ENCODE peak calls at places on chromosome 22, in ten cellular contexts. R is mammary epithelial cell; I is CD8-positive, alpha-beta memory T cell; C is sigmoid colon; K is SK-N-SH; A is kidney; W is HCT116; Q is CD4-positive, alpha-beta memory T cell; D is fibroblast of lung; B is adrenal gland. Y is an unnamed sample. For H3K4me1, the result is how much of the 10 kb centered on the place peaks cover.

GRCh38 chr22:45096256-45096907 is 67.3 kb upstream of the NUP50 start:
- DNase-seq in D (peak), I (peak), C (no peak), W (peak), R (peak), A (no peak), K (peak), B (peak), Q (peak), Y (peak)

GRCh38 chr22:45629469-45630089 is 42.1 kb upstream of the ATXN10 start:
- DNase-seq in C (no peak), D (no peak), Q (no peak), W (no peak), K (peak), R (no peak), B (no peak), A (peak), I (no peak), Y (no peak)

GRCh38 chr22:34761111-34761510 is 304.8 kb upstream of the ISX start:
- DNase-seq in K (no peak), R (peak), I (no peak), C (no peak), Q (no peak), W (no peak), B (no peak), D (no peak), A (no peak), Y (no peak)

GRCh38 chr22:28570697-28571373 is 108.8 kb downstream of the TTC28 start:
- DNase-seq in C (no peak), D (peak), B (no peak), W (no peak), Q (no peak), I (no peak), R (no peak), A (no peak), K (no peak), Y (no peak)

GRCh38 chr22:47627561-47628253 is 865.3 kb downstream of the TBC1D22A start:
- DNase-seq in I (no peak), D (peak), Q (no peak), C (no peak), R (no peak), B (no peak), W (peak), K (no peak), A (no peak), Y (no peak)

GRCh38 chr22:50174382-50175190 is 4.1 kb downstream of the PANX2 start:
- DNase-seq in I (peak), C (peak), R (no peak), W (no peak), A (peak), Q (no peak), B (no peak), D (no peak), K (no peak), Y (no peak)

GRCh38 chr22:44739024-44739423 is 13.4 kb upstream of the ARHGAP8 start:
- DNase-seq in I (no peak), B (no peak), R (no peak), W (no peak), Q (no peak), D (no peak), A (no peak), K (peak), C (no peak), Y (no peak)

GRCh38 chr22:24066872-24067271 is 55.8 kb downstream of the CABIN1 start:
- DNase-seq in B (no peak), A (peak), W (no peak), R (no peak), I (no peak), K (no peak), D (no peak), Q (no peak), C (peak), Y (no peak)

GRCh38 chr22:37566903-37567798 is 6.9 kb downstream of the CDC42EP1 start:
- DNase-seq in B (peak), D (peak), R (peak), I (peak), K (peak), Q (peak), A (peak), C (peak), W (peak), Y (peak)

DNA sequence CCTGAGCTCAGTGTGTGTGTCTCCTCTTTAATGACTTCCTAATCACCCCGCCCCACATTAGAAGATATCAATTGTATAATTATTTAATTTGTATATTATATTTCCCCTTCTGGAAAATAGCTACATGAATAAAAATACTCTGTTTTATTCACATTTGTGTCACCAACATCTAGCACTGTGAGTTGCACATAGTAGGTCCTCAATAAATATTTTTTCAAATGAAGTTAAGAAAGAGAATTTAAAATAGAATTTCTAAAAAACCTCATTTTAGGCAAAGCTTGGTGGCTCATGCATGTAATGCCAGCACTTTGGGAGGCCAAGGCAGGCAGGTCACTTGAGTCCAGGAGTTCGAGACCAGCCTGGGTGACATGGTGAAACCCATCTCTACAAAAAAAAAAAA is 59.7 kb downstream of the FAM83F start:
- DNase-seq in D (no peak), C (no peak), K (no peak), W (no peak), Q (no peak), R (no peak), A (no peak), B (no peak), I (no peak), Y (no peak)
- H3K4me1 ChIP-seq in D (under half), C (under half), K (under half), W (under half), Q (half or more), R (under half), A (under half), B (half or more), I (half or more), Y (under half)

GRCh38 chr22:26291940-26292666 is 122.8 kb downstream of the SEZ6L start:
- DNase-seq in B (no peak), K (no peak), C (no peak), Q (no peak), W (no peak), R (no peak), A (no peak), D (no peak), I (no peak), Y (no peak)
- H3K4me1 ChIP-seq in B (under half), K (under half), C (under half), Q (under half), W (under half), R (under half), A (under half), D (under half), I (under half), Y (under half)

GRCh38 chr22:41447435-41448188 is 1.0 kb upstream of the TOB2 start:
- DNase-seq in R (peak), C (peak), B (peak), K (peak), W (no peak), D (peak), Q (peak), A (peak), I (peak), Y (peak)

GRCh38 chr22:41445171-41446056 is 1.2 kb downstream of the TOB2 start:
- DNase-seq in D (no peak), C (peak), I (no peak), A (peak), W (no peak), R (peak), K (no peak), Q (peak), B (peak), Y (peak)

GRCh38 chr22:41446639-41447434 is at the start of gene TOB2:
- DNase-seq in Q (peak), C (peak), R (peak), B (peak), A (peak), K (peak), I (peak), W (peak), D (peak), Y (peak)

GRCh38 chr22:41444360-41445170 is 2.0 kb downstream of the TOB2 start:
- DNase-seq in I (peak), C (peak), A (peak), W (peak), K (peak), D (peak), B (peak), R (peak), Q (peak), Y (peak)

GRCh38 chr22:41446057-41446501 is 522 bp downstream of the TOB2 start:
- DNase-seq in W (no peak), A (peak), B (no peak), R (peak), D (no peak), C (peak), K (no peak), Q (no peak), I (no peak), Y (peak)
- H3K4me1 ChIP-seq in W (under half), A (under half), B (under half), R (under half), D (under half), C (under half), K (under half), Q (under half), I (under half), Y (under half)

GRCh38 chr22:48630444-48630777 is 1197.3 kb downstream of the BRD1 start:
- DNase-seq in B (no peak), I (no peak), Q (no peak), W (no peak), R (no peak), K (no peak), D (no peak), C (no peak), A (no peak), Y (no peak)
- H3K4me1 ChIP-seq in B (under half), I (under half), Q (under half), W (under half), R (under half), K (under half), D (under half), C (under half), A (under half), Y (under half)